ENCODE peak calls at places on chromosomes 7 and 10, in four cellular contexts. One of them, this sample, is unnamed.

GRCh38 chr7:89988070-89988469 is 166.2 kb upstream of the STEAP1 start:
- DNase-seq in H1: no peak
- DNase-seq in HepG2: no peak
- DNase-seq in GM12878: no peak
- DNase-seq in this sample: peak; percentile 13

GRCh38 chr10:5504146-5505072 is 5.0 kb upstream of the CALML5 start:
- DNase-seq in H1: no peak
- DNase-seq in HepG2: no peak
- DNase-seq in GM12878: no peak
- DNase-seq in this sample: no peak

GRCh38 chr10:116706281-116706680 is 36.1 kb downstream of the HSPA12A start:
- DNase-seq in H1: no peak
- DNase-seq in HepG2: no peak
- DNase-seq in GM12878: no peak
- DNase-seq in this sample: no peak

GRCh38 chr7:159027803-159028455 is 116.7 kb downstream of the VIPR2 start:
- DNase-seq in H1: no peak
- DNase-seq in HepG2: peak; percentile 12
- DNase-seq in GM12878: no peak
- DNase-seq in this sample: no peak

GRCh38 chr10:90167174-90168064 is 466.0 kb downstream of the KIF20B start:
- DNase-seq in H1: no peak
- DNase-seq in HepG2: no peak
- DNase-seq in GM12878: peak; percentile 12
- DNase-seq in this sample: no peak

GRCh38 chr7:157271991-157272324 is 64.8 kb upstream of the DNAJB6 start:
- DNase-seq in H1: no peak
- DNase-seq in HepG2: peak; percentile 86
- DNase-seq in GM12878: no peak
- DNase-seq in this sample: no peak

GRCh38 chr10:52443419-52444388 is 129.6 kb downstream of the DKK1 start:
- DNase-seq in H1: no peak
- DNase-seq in HepG2: peak; percentile 13
- DNase-seq in GM12878: no peak
- DNase-seq in this sample: no peak

GRCh38 chr7:22397981-22398380 is 41.0 kb upstream of the RAPGEF5 start:
- DNase-seq in H1: no peak
- DNase-seq in HepG2: no peak
- DNase-seq in GM12878: no peak
- DNase-seq in this sample: no peak

GRCh38 chr10:11017575-11018425 is at the start of gene CELF2:
- DNase-seq in H1: peak; percentile 87
- DNase-seq in HepG2: no peak
- DNase-seq in GM12878: no peak
- DNase-seq in this sample: peak; percentile 38

GRCh38 chr10:133140417-133141143 is 19.4 kb upstream of the KNDC1 start:
- DNase-seq in H1: peak; percentile 46
- DNase-seq in HepG2: no peak
- DNase-seq in GM12878: no peak
- DNase-seq in this sample: no peak

GRCh38 chr7:155071916-155072315 is 1.8 kb downstream of the HTR5A start:
- DNase-seq in H1: no peak
- DNase-seq in HepG2: no peak
- DNase-seq in GM12878: no peak
- DNase-seq in this sample: no peak

GRCh38 chr10:15719062-15719898 is 442 bp downstream of the ITGA8 start:
- DNase-seq in H1: peak; percentile 72
- DNase-seq in HepG2: no peak
- DNase-seq in GM12878: no peak
- DNase-seq in this sample: no peak

GRCh38 chr10:97623277-97623676 is 10.0 kb downstream of the MORN4 start:
- DNase-seq in H1: no peak
- DNase-seq in HepG2: peak; percentile 75
- DNase-seq in GM12878: no peak
- DNase-seq in this sample: no peak

GRCh38 chr10:22252286-22252800 is 34.5 kb upstream of the EBLN1 start:
- DNase-seq in H1: no peak
- DNase-seq in HepG2: no peak
- DNase-seq in GM12878: no peak
- DNase-seq in this sample: no peak

GRCh38 chr7:120181499-120181898 is 91.5 kb upstream of the KCND2 start:
- DNase-seq in H1: no peak
- DNase-seq in HepG2: no peak
- DNase-seq in GM12878: no peak
- DNase-seq in this sample: no peak

GRCh38 chr7:70764004-70764691 is 367.8 kb upstream of the GALNT17 start:
- DNase-seq in H1: no peak
- DNase-seq in HepG2: no peak
- DNase-seq in GM12878: peak; percentile 98
- DNase-seq in this sample: no peak

GRCh38 chr7:27179503-27180430 is 5.3 kb downstream of the HOXA11 start:
- DNase-seq in H1: peak; percentile 93
- DNase-seq in HepG2: peak; percentile 41
- DNase-seq in GM12878: no peak
- DNase-seq in this sample: no peak

GRCh38 chr10:73967022-73967429 is 30.9 kb upstream of the VCL start:
- DNase-seq in H1: peak; percentile 65
- DNase-seq in HepG2: no peak
- DNase-seq in GM12878: no peak
- DNase-seq in this sample: peak; percentile 80

GRCh38 chr10:112082134-112082533 is 101.4 kb downstream of the GPAM start:
- DNase-seq in H1: no peak
- DNase-seq in HepG2: no peak
- DNase-seq in GM12878: no peak
- DNase-seq in this sample: no peak

GRCh38 chr10:70234668-70235447 is 1.6 kb upstream of the PPA1 start:
- DNase-seq in H1: no peak
- DNase-seq in HepG2: no peak
- DNase-seq in GM12878: no peak
- DNase-seq in this sample: no peak

GRCh38 chr10:3427316-3427715 is 254.7 kb upstream of the PITRM1 start:
- DNase-seq in H1: no peak
- DNase-seq in HepG2: no peak
- DNase-seq in GM12878: no peak
- DNase-seq in this sample: no peak

DNA sequence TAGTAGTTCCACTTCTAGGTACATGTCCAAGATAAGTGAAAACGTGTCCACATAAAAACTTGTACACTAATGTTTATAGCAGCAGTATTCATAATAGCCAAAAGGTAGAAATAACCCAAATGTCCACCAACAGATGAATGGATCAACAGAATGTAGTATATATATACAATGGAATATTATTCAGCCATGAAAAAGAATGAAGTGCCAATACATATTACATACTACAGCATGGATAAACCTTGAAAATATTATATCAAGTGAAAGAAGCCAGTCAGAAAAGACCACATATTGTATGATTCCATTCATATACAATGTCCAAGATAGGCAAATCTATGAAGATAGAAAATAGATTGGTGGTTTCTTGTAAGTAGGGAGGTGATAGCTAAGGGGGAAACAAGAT is 47.8 kb upstream of the WASL start:
- DNase-seq in H1: no peak
- DNase-seq in HepG2: no peak
- DNase-seq in GM12878: no peak
- DNase-seq in this sample: no peak
- H3K9ac ChIP-seq in H1: no peak overlapping the region
- H3K9ac ChIP-seq in HepG2: no peak overlapping the region
- H3K9ac ChIP-seq in GM12878: no peak overlapping the region
- H3K9ac ChIP-seq in this sample: no peak overlapping the region

DNA sequence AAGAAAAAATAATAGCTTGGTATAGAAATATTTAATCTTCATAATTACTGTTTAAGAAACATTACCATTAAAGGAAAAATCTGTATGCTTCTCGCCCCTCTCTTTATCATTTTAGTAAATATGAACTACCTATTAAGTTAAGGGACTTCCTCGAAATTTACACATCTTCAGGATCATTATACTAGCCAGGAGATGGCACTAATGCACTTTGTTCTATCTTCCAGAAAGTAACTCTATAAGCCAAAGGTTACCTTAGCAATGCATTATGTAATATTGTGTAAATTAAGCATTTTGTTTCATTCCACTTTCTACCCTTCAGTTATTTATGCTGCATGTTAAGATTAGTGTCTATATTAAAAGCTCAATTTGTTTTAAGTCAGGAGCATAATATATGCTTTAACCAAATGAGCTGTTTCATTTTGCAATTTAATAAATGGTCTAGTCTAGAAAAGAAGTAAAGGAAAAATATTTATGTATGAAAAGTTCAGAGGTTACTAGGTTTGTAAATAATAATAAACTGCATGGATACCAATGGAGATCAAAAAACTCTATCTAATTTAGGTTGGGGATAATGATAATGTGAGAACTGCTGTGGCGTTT is 128.4 kb downstream of the ANKRD7 start:
- DNase-seq in H1: no peak
- DNase-seq in HepG2: peak; percentile 31
- DNase-seq in GM12878: no peak
- DNase-seq in this sample: no peak
- TF ChIP-seq SUZ12 in H1: no peak
- TF ChIP-seq SUZ12 in HepG2: no peak
- TF ChIP-seq SUZ12 in GM12878: no peak
- TF ChIP-seq SUZ12 in this sample: no peak

GRCh38 chr10:79409038-79410035 is 36.1 kb downstream of the ZCCHC24 start:
- DNase-seq in H1: no peak
- DNase-seq in HepG2: no peak
- DNase-seq in GM12878: no peak
- DNase-seq in this sample: no peak
- H3K9ac ChIP-seq in H1: no peak overlapping the region
- H3K9ac ChIP-seq in HepG2: no peak overlapping the region
- H3K9ac ChIP-seq in GM12878: no peak overlapping the region
- H3K9ac ChIP-seq in this sample: no peak overlapping the region

GRCh38 chr10:106519376-106520035 is 645.0 kb downstream of the SORCS1 start:
- DNase-seq in H1: no peak
- DNase-seq in HepG2: no peak
- DNase-seq in GM12878: no peak
- DNase-seq in this sample: no peak
- TF ChIP-seq SUZ12 in H1: no peak
- TF ChIP-seq SUZ12 in HepG2: no peak
- TF ChIP-seq SUZ12 in GM12878: no peak
- TF ChIP-seq SUZ12 in this sample: no peak

DNA sequence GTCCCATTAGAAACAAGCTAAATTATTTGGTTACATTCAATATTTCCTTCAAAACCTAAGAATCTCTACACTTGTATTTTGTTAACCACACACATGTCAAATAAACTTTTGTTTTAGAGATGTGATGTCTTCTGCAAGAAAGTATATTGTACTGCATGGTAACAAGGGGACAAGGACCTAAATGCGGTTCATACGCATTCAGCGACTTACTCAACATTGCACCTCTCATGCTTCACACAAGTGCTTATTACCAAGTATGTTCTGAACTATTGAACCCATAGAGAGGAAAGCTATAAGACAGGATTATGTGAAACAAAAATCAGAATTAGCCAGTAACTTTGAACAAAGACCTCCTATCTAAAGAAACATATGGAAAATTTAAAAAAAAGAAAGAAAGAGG is 68.3 kb downstream of the CREB5 start:
- DNase-seq in H1: no peak
- DNase-seq in HepG2: no peak
- DNase-seq in GM12878: no peak
- DNase-seq in this sample: no peak
- H3K9ac ChIP-seq in H1: no peak overlapping the region
- H3K9ac ChIP-seq in HepG2: no peak overlapping the region
- H3K9ac ChIP-seq in GM12878: peak overlapping the region; percentile 4
- H3K9ac ChIP-seq in this sample: no peak overlapping the region

DNA sequence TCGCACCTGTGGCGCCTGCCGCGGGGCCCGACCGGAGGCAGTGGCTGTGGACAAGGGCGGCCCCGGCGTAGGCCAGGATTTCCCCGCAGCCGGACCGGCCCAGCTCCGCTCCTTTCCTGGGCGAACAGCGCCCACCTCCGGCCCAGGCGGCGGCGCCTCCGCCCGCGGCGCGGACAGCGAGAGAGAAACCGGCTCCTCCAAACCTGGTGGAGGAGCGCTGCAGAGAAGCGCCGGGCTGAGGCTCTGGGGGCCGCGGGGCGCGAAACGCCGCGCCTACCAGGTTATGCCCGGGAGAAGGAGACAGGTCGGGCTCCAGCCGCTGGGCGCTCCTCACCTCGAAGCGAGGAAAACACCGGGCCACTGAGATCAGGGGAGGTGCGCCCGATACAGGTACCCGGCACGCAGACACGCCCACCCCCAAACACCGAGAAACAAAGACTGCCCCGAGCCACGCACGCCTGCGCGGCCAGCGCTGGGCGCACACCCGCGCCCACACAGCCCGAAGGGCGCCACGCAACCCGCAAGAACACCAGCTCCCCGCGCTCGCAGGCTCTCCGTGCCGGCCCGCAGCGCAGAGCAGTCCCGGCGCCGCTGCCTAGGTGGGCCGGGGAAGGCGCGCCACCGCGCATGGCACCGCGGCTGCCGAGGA is 3.3 kb downstream of the GRID1 start:
- DNase-seq in H1: peak; percentile 88
- DNase-seq in HepG2: no peak
- DNase-seq in GM12878: no peak
- DNase-seq in this sample: peak; percentile 50
- TF ChIP-seq SUZ12 in H1: peak; percentile 90
- TF ChIP-seq SUZ12 in HepG2: no peak
- TF ChIP-seq SUZ12 in GM12878: no peak
- TF ChIP-seq SUZ12 in this sample: no peak

This sample was measured in NT2/D1.